ENCODE peak calls at places on chromosomes 6 and 20, in ten cellular contexts. O is ovary, N is stomach, B is GM12878, P is Peyer's patch, D is tibial nerve, Q is prostate gland, H is A549, G is HCT116, E is H1. W is an unnamed sample.

GRCh38 chr6:63598001-63598250 is 25.6 kb downstream of the LOC128125822 start:
- DNase-seq in G (no peak), N (no peak), D (no peak), B (no peak), E (no peak), P (no peak), Q (no peak), H (peak), O (no peak), W (no peak)

GRCh38 chr20:56247954-56248782 is at the start of gene MC3R:
- DNase-seq in Q (peak), O (peak), B (no peak), G (peak), N (peak), P (no peak), E (peak), D (peak), H (peak), W (no peak)

GRCh38 chr6:44540881-44541280 is 153.4 kb downstream of the CDC5L start:
- DNase-seq in B (no peak), Q (no peak), N (no peak), P (no peak), G (no peak), D (no peak), H (no peak), E (peak), O (no peak), W (no peak)

GRCh38 chr20:63254237-63254535 is at the start of gene NKAIN4:
- DNase-seq in O (no peak), N (no peak), D (no peak), G (no peak), E (no peak), P (no peak), Q (no peak), B (no peak), H (no peak), W (no peak)

GRCh38 chr20:41218466-41218865 is 81.1 kb downstream of the PLCG1 start:
- DNase-seq in E (no peak), N (no peak), P (no peak), G (no peak), B (no peak), O (no peak), Q (no peak), H (no peak), D (no peak), W (peak)

GRCh38 chr6:77926198-77926752 is 273.4 kb downstream of the MEI4 start:
- DNase-seq in G (peak), D (no peak), E (no peak), H (no peak), O (no peak), P (no peak), B (no peak), N (no peak), Q (no peak), W (no peak)

GRCh38 chr20:22842793-22843192 is 192.3 kb upstream of the SSTR4 start:
- DNase-seq in Q (no peak), O (no peak), D (no peak), N (no peak), P (no peak), B (no peak), E (no peak), G (no peak), H (no peak), W (no peak)

GRCh38 chr20:4999788-5000187 is 1.5 kb downstream of the SLC23A2 start:
- DNase-seq in O (no peak), N (no peak), B (no peak), H (no peak), D (no peak), P (peak), G (no peak), Q (no peak), E (no peak), W (no peak)

GRCh38 chr20:45592574-45593189 is 13.6 kb upstream of the WFDC8 start:
- DNase-seq in B (no peak), O (no peak), G (peak), Q (no peak), N (no peak), H (peak), P (no peak), E (no peak), D (no peak), W (no peak)

GRCh38 chr6:139313784-139314545 is 22.2 kb upstream of the TXLNB start:
- DNase-seq in H (no peak), B (no peak), Q (no peak), D (no peak), G (no peak), P (no peak), N (no peak), O (no peak), E (no peak), W (no peak)

GRCh38 chr20:1434571-1435336 is 31.9 kb downstream of the NSFL1C start:
- DNase-seq in P (peak), N (peak), Q (no peak), B (peak), H (no peak), O (no peak), D (peak), E (no peak), G (no peak), W (no peak)

GRCh38 chr6:133568970-133569889 is 319.7 kb upstream of the TCF21 start:
- DNase-seq in P (no peak), G (peak), H (peak), N (no peak), O (peak), B (no peak), Q (no peak), D (peak), E (no peak), W (peak)

GRCh38 chr20:63064745-63065711 is 58.3 kb upstream of the BHLHE23 start:
- DNase-seq in Q (no peak), P (no peak), O (peak), N (no peak), H (no peak), E (peak), D (no peak), B (no peak), G (no peak), W (peak)

GRCh38 chr20:37849169-37849568 is 53.8 kb upstream of the VSTM2L start:
- DNase-seq in N (no peak), E (no peak), B (no peak), G (no peak), D (no peak), H (no peak), Q (no peak), O (no peak), P (no peak), W (no peak)

GRCh38 chr20:39855799-39856198 is 833.2 kb downstream of the MAFB start:
- DNase-seq in Q (no peak), B (no peak), N (no peak), P (no peak), D (no peak), G (no peak), E (no peak), H (no peak), O (no peak), W (no peak)

GRCh38 chr6:14216931-14217684 is 99.5 kb downstream of the CD83 start:
- DNase-seq in E (no peak), N (no peak), D (no peak), H (no peak), P (no peak), G (no peak), Q (no peak), O (no peak), B (no peak), W (no peak)

DNA sequence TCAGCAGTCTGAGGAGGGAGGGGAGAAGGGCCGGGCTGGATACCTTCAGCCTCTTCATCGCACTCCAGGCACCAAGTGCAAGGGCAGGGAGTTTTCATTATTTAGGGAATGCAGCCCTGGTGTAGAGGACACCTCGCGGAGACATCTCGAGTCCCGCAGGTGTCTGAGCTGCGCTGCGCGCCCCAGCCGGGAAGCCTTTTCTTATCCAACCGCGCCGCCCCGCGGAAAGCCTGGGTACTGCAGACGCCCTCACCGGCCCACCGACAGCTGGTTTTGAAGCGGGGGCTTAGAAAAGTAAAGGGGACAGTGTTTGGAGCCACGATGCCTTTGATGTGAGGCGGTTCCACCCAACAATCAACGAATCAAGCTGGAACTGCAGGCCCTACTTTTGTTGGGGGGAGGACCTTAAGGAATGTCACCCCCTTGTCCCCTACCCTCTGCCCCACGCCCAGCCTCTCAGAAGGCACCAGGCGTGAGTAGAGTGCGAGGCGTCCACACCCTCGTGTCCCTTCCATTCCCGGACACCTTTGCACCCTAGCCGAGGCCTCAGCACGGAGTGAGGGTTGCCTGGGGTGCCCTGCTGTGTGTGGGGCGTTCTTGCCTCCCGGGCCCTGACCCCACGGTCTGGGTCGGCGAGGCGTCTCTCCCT is 8.6 kb downstream of the NKX2-2 start:
- DNase-seq in P (peak), B (no peak), G (peak), E (peak), D (peak), H (peak), N (peak), O (peak), Q (peak), W (peak)
- TF ChIP-seq POLR2A in P (no peak), B (no peak), G (no peak), E (no peak), D (no peak), H (no peak), N (no peak), O (no peak), Q (no peak), W (no peak)

DNA sequence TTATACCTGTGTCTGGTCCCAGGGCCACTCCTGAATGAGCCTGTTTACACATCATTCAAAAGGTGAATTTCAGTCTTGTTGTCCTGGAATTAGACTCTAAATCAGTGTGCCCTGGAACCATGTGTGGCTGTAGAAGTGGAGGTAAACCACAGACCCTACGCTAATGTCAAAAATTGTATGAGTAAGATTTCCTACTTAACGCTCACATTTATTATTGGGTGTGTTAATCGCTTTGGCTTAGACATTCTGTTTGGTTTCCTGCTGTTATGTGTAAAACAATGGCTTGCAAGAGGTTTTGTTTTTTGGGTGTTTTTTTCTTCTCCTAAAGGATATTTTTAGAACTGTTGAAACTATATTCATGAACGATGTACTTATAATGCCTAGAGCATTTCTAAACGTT is 19.3 kb downstream of the PLCB1 start:
- DNase-seq in N (no peak), B (no peak), P (no peak), O (no peak), H (no peak), Q (no peak), D (no peak), E (no peak), G (no peak), W (no peak)
- TF ChIP-seq POLR2A in N (no peak), B (no peak), P (no peak), O (no peak), H (no peak), Q (no peak), D (no peak), E (no peak), G (no peak), W (no peak)

DNA sequence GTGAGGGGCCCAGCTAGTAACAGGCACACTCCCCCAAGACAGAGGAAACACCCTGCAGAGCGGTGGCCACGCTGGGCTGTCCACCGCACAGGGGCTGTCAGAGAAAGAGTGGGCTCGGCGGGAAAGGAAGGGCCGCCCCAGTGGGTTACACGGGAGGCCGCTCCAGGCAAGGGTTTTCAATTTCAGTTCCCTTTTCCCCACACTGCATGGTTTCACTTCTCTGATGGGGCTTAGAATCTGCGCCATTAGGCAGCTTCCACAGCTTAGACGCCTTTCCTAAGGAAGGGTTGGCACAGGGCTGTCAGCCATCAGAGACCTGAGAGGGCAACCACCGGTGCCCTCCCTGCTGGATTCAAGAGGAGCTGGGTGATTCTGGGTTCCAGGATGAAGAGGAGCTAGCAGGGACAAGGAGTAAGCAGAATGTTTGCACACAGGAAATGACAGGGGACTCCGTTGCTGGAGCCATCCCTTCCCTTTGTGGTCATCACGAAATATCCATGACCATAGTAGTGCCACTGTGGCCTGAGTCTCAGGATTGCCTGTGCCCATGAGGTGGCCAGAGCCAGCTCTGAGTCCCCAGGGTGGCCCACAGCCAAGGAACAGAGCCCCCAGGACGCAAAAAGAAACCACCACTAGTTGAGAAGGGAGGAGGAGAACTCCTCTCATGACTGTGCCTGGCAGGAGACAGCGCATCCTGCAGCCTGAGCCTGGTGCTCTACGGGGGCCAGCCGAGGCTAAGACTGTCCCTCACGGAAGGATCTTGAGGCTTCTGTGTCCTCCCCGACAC is 282.6 kb downstream of the NRN1 start:
- DNase-seq in B (peak), P (peak), Q (no peak), N (no peak), G (no peak), O (no peak), H (no peak), D (no peak), E (no peak), W (peak)
- TF ChIP-seq POLR2A in B (peak), P (no peak), Q (no peak), N (no peak), G (no peak), O (no peak), H (no peak), D (no peak), E (no peak), W (no peak)

GRCh38 chr20:49063279-49063678 is 17.2 kb downstream of the CSE1L start:
- DNase-seq in H (no peak), B (no peak), N (no peak), G (no peak), O (no peak), P (no peak), Q (no peak), E (no peak), D (no peak), W (no peak)
- TF ChIP-seq POLR2A in H (no peak), B (no peak), N (no peak), G (no peak), O (no peak), P (no peak), Q (no peak), E (no peak), D (no peak), W (no peak)

DNA sequence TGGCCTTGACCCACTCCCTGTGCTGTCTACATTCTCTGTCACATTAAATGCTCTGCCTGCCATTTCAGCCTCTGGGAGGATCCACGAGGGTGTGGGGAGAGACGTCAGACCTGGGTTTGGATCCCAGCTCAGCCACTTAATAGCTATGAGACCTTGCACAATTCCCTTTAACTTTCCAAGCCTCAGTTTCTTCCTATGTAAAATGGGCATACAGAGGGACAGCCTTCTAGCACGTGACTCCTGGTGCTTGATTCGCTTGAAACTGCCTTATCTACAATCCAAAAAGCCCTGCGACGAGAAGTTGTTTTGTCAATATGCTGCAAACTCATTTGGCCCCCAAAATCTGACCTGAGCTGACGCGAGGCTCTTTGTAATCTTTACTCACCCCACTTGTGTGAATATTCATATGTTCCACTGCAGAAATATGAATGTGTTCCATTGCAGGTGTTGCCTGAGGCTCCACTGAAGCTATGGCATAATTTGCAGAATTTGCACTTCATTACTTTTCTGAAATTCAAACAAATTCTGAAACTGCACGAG is 40.1 kb downstream of the TOX2 start:
- DNase-seq in G (no peak), D (no peak), P (no peak), Q (no peak), E (no peak), B (no peak), O (no peak), N (no peak), H (no peak), W (no peak)
- TF ChIP-seq POLR2A in G (no peak), D (no peak), P (no peak), Q (no peak), E (no peak), B (no peak), O (no peak), N (no peak), H (no peak), W (no peak)

GRCh38 chr6:34656378-34657036 is 40.1 kb downstream of the ILRUN start:
- DNase-seq in O (no peak), H (no peak), G (no peak), D (peak), B (peak), P (peak), E (no peak), N (peak), Q (peak), W (no peak)
- TF ChIP-seq POLR2A in O (no peak), H (no peak), G (no peak), D (no peak), B (peak), P (no peak), E (no peak), N (no peak), Q (no peak), W (no peak)

GRCh38 chr6:111589366-111589765 is 16.3 kb downstream of the TRAF3IP2 start:
- DNase-seq in P (no peak), Q (no peak), O (no peak), D (no peak), H (peak), G (peak), B (no peak), N (no peak), E (no peak), W (peak)
- TF ChIP-seq POLR2A in P (no peak), Q (no peak), O (no peak), D (no peak), H (no peak), G (no peak), B (no peak), N (no peak), E (no peak), W (no peak)

GRCh38 chr6:21396313-21396712 is 197.2 kb upstream of the SOX4 start:
- DNase-seq in O (no peak), D (no peak), H (no peak), Q (no peak), G (no peak), E (no peak), N (no peak), B (no peak), P (no peak), W (no peak)
- TF ChIP-seq POLR2A in O (no peak), D (no peak), H (no peak), Q (no peak), G (no peak), E (no peak), N (no peak), B (no peak), P (no peak), W (no peak)

GRCh38 chr6:8063762-8064637 is at the start of gene BLOC1S5:
- DNase-seq in N (peak), P (peak), D (peak), G (peak), H (peak), O (peak), E (peak), Q (peak), B (peak), W (peak)
- TF ChIP-seq POLR2A in N (no peak), P (peak), D (peak), G (peak), H (peak), O (peak), E (peak), Q (peak), B (peak), W (no peak)

GRCh38 chr6:36027501-36028087 is at the start of gene MAPK14:
- DNase-seq in D (peak), E (peak), P (peak), N (peak), Q (peak), O (peak), G (peak), H (peak), B (peak), W (peak)
- TF ChIP-seq POLR2A in D (peak), E (peak), P (peak), N (no peak), Q (peak), O (peak), G (peak), H (peak), B (peak), W (peak)